ENCODE peak calls at places on chromosomes 5 and 9, in nine cellular contexts. One of them, this sample, is unnamed.

GRCh38 chr5:34531736-34532135 is 124.4 kb upstream of the RAI14 start:
- DNase-seq in RWPE1: no peak
- DNase-seq in CD14-positive monocyte: no peak
- DNase-seq in colonic mucosa: no peak
- DNase-seq in fibroblast of villous mesenchyme: peak
- DNase-seq in tibial artery: no peak
- DNase-seq in suprapubic skin: no peak
- DNase-seq in breast epithelium: no peak
- DNase-seq in GM12865: no peak
- DNase-seq in this sample: no peak

GRCh38 chr9:86487222-86487841 is 133.1 kb upstream of the TUT7 start:
- DNase-seq in RWPE1: peak
- DNase-seq in CD14-positive monocyte: no peak
- DNase-seq in colonic mucosa: no peak
- DNase-seq in fibroblast of villous mesenchyme: peak
- DNase-seq in tibial artery: no peak
- DNase-seq in suprapubic skin: no peak
- DNase-seq in breast epithelium: no peak
- DNase-seq in GM12865: peak
- DNase-seq in this sample: no peak

GRCh38 chr5:130740047-130740569 is 424.9 kb downstream of the HINT1 start:
- DNase-seq in RWPE1: no peak
- DNase-seq in CD14-positive monocyte: no peak
- DNase-seq in colonic mucosa: no peak
- DNase-seq in fibroblast of villous mesenchyme: no peak
- DNase-seq in tibial artery: no peak
- DNase-seq in suprapubic skin: no peak
- DNase-seq in breast epithelium: no peak
- DNase-seq in GM12865: no peak
- DNase-seq in this sample: no peak

GRCh38 chr5:176906796-176907195 is 7.7 kb upstream of the HK3 start:
- DNase-seq in RWPE1: no peak
- DNase-seq in CD14-positive monocyte: no peak
- DNase-seq in colonic mucosa: no peak
- DNase-seq in fibroblast of villous mesenchyme: no peak
- DNase-seq in tibial artery: no peak
- DNase-seq in suprapubic skin: no peak
- DNase-seq in breast epithelium: no peak
- DNase-seq in GM12865: no peak
- DNase-seq in this sample: no peak

GRCh38 chr5:141821430-141821925 is 56.7 kb downstream of the PCDH1 start:
- DNase-seq in RWPE1: peak
- DNase-seq in CD14-positive monocyte: no peak
- DNase-seq in colonic mucosa: no peak
- DNase-seq in fibroblast of villous mesenchyme: peak
- DNase-seq in tibial artery: no peak
- DNase-seq in suprapubic skin: no peak
- DNase-seq in breast epithelium: no peak
- DNase-seq in GM12865: no peak
- DNase-seq in this sample: no peak

GRCh38 chr9:99400184-99400731 is 178.2 kb downstream of the SEC61B start:
- DNase-seq in RWPE1: no peak
- DNase-seq in CD14-positive monocyte: no peak
- DNase-seq in colonic mucosa: no peak
- DNase-seq in fibroblast of villous mesenchyme: peak
- DNase-seq in tibial artery: no peak
- DNase-seq in suprapubic skin: no peak
- DNase-seq in breast epithelium: no peak
- DNase-seq in GM12865: no peak
- DNase-seq in this sample: no peak

GRCh38 chr5:54655761-54656160 is 138.2 kb downstream of the SNX18 start:
- DNase-seq in RWPE1: no peak
- DNase-seq in CD14-positive monocyte: no peak
- DNase-seq in colonic mucosa: no peak
- DNase-seq in fibroblast of villous mesenchyme: no peak
- DNase-seq in tibial artery: no peak
- DNase-seq in suprapubic skin: no peak
- DNase-seq in breast epithelium: no peak
- DNase-seq in GM12865: no peak
- DNase-seq in this sample: no peak

GRCh38 chr5:113244966-113245365 is 189.8 kb downstream of the TSSK1B start:
- DNase-seq in RWPE1: no peak
- DNase-seq in CD14-positive monocyte: no peak
- DNase-seq in colonic mucosa: no peak
- DNase-seq in fibroblast of villous mesenchyme: no peak
- DNase-seq in tibial artery: no peak
- DNase-seq in suprapubic skin: no peak
- DNase-seq in breast epithelium: no peak
- DNase-seq in GM12865: no peak
- DNase-seq in this sample: no peak

GRCh38 chr9:36298566-36298965 is 40.3 kb upstream of the GNE start:
- DNase-seq in RWPE1: peak
- DNase-seq in CD14-positive monocyte: no peak
- DNase-seq in colonic mucosa: no peak
- DNase-seq in fibroblast of villous mesenchyme: peak
- DNase-seq in tibial artery: no peak
- DNase-seq in suprapubic skin: no peak
- DNase-seq in breast epithelium: peak
- DNase-seq in GM12865: no peak
- DNase-seq in this sample: no peak

GRCh38 chr5:78586251-78586650 is 62.3 kb downstream of the LHFPL2 start:
- DNase-seq in RWPE1: peak
- DNase-seq in CD14-positive monocyte: peak
- DNase-seq in colonic mucosa: no peak
- DNase-seq in fibroblast of villous mesenchyme: peak
- DNase-seq in tibial artery: no peak
- DNase-seq in suprapubic skin: no peak
- DNase-seq in breast epithelium: peak
- DNase-seq in GM12865: no peak
- DNase-seq in this sample: no peak

GRCh38 chr5:112342364-112342763 is 76.7 kb downstream of the EPB41L4A start:
- DNase-seq in RWPE1: no peak
- DNase-seq in CD14-positive monocyte: no peak
- DNase-seq in colonic mucosa: no peak
- DNase-seq in fibroblast of villous mesenchyme: no peak
- DNase-seq in tibial artery: no peak
- DNase-seq in suprapubic skin: no peak
- DNase-seq in breast epithelium: no peak
- DNase-seq in GM12865: no peak
- DNase-seq in this sample: no peak

DNA sequence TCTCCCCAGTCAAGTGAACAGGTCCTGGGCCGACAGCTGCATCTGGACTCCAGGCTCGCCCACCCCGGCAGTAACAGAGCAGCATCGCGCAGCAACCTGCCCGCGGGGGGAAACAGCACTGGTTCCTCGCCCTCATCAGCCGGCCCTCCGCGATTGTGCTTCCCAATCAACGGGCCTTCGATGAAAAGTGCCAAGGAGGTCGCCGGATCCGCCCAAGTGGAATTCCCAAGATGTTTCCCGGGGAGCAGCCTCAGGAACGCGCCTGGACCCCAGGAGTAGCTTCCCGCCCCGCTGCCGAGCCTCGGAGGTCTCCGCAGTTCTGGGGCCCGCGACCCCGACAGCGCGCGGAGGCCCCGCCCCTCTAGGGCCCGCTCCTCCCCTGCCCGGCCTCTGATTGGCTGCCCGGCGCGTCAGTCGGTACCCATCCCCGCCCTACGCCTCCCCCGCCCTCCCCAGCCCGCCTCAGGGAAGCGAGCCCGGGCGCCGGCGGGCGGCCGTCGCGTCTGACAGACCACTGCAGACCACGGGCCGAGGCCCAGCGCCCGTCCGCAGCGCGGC is at the start of gene OTULINL:
- DNase-seq in RWPE1: peak
- DNase-seq in CD14-positive monocyte: peak
- DNase-seq in colonic mucosa: peak
- DNase-seq in fibroblast of villous mesenchyme: peak
- DNase-seq in tibial artery: peak
- DNase-seq in suprapubic skin: peak
- DNase-seq in breast epithelium: peak
- DNase-seq in GM12865: peak
- DNase-seq in this sample: peak
- TF ChIP-seq CTCF in RWPE1: no peak
- TF ChIP-seq CTCF in CD14-positive monocyte: no peak
- TF ChIP-seq CTCF in colonic mucosa: no peak
- TF ChIP-seq CTCF in fibroblast of villous mesenchyme: no peak
- TF ChIP-seq CTCF in tibial artery: no peak
- TF ChIP-seq CTCF in suprapubic skin: no peak
- TF ChIP-seq CTCF in breast epithelium: no peak
- TF ChIP-seq CTCF in GM12865: no peak
- TF ChIP-seq CTCF in this sample: no peak

DNA sequence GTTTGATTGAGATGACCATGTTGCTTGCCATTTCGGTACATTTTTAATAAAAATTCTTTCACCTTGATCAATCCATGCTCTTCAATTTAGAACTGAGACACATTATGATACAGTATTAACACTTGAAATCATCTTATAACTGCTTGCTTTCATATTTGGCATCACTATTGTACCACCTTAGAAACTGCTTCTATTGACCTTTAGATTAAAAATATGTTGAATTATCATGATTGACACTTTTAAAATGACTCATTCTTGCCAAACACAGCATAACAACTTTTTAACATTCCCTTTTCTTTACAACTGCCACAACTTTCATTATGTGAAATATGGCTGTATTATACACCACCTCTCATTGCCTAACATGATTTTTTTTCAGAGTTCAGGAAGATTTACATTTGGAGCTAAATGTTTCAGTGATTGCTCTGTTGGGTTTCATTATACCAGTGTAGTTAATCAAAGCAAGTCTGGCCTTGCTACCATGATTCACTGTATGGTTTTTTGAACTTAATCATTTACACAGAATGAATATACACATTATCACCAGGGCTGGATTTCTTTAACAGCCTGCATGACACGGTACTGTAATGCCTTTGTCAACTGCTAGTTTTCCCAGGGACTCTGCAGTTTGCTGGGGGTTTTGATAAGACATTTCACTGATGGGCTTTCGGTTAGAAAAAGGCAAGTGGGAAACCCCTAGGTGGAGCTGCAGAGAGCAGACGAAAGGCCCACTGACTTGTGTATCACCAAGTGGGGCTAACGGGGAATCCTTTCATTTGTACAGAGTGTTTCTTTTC is 93.6 kb upstream of the TLE4 start:
- DNase-seq in RWPE1: peak
- DNase-seq in CD14-positive monocyte: no peak
- DNase-seq in colonic mucosa: no peak
- DNase-seq in fibroblast of villous mesenchyme: peak
- DNase-seq in tibial artery: peak
- DNase-seq in suprapubic skin: no peak
- DNase-seq in breast epithelium: no peak
- DNase-seq in GM12865: peak
- DNase-seq in this sample: peak
- TF ChIP-seq CTCF in RWPE1: peak
- TF ChIP-seq CTCF in CD14-positive monocyte: no peak
- TF ChIP-seq CTCF in colonic mucosa: peak
- TF ChIP-seq CTCF in fibroblast of villous mesenchyme: peak
- TF ChIP-seq CTCF in tibial artery: no peak
- TF ChIP-seq CTCF in suprapubic skin: peak
- TF ChIP-seq CTCF in breast epithelium: no peak
- TF ChIP-seq CTCF in GM12865: peak
- TF ChIP-seq CTCF in this sample: peak

GRCh38 chr9:121376214-121376830 is 6.3 kb upstream of the STOM start:
- DNase-seq in RWPE1: no peak
- DNase-seq in CD14-positive monocyte: no peak
- DNase-seq in colonic mucosa: no peak
- DNase-seq in fibroblast of villous mesenchyme: peak
- DNase-seq in tibial artery: no peak
- DNase-seq in suprapubic skin: no peak
- DNase-seq in breast epithelium: no peak
- DNase-seq in GM12865: no peak
- DNase-seq in this sample: no peak
- TF ChIP-seq CTCF in RWPE1: peak
- TF ChIP-seq CTCF in CD14-positive monocyte: peak
- TF ChIP-seq CTCF in colonic mucosa: no peak
- TF ChIP-seq CTCF in fibroblast of villous mesenchyme: peak
- TF ChIP-seq CTCF in tibial artery: peak
- TF ChIP-seq CTCF in suprapubic skin: no peak
- TF ChIP-seq CTCF in breast epithelium: no peak
- TF ChIP-seq CTCF in GM12865: no peak
- TF ChIP-seq CTCF in this sample: peak

GRCh38 chr5:9621379-9621903 is 8.7 kb downstream of the TAS2R1 start:
- DNase-seq in RWPE1: no peak
- DNase-seq in CD14-positive monocyte: no peak
- DNase-seq in colonic mucosa: no peak
- DNase-seq in fibroblast of villous mesenchyme: peak
- DNase-seq in tibial artery: no peak
- DNase-seq in suprapubic skin: no peak
- DNase-seq in breast epithelium: no peak
- DNase-seq in GM12865: no peak
- DNase-seq in this sample: no peak

GRCh38 chr5:9619331-9620092 is 10.6 kb downstream of the TAS2R1 start:
- DNase-seq in RWPE1: no peak
- DNase-seq in CD14-positive monocyte: no peak
- DNase-seq in colonic mucosa: no peak
- DNase-seq in fibroblast of villous mesenchyme: no peak
- DNase-seq in tibial artery: no peak
- DNase-seq in suprapubic skin: no peak
- DNase-seq in breast epithelium: no peak
- DNase-seq in GM12865: no peak
- DNase-seq in this sample: no peak

GRCh38 chr5:9617739-9618504 is 12.2 kb downstream of the TAS2R1 start:
- DNase-seq in RWPE1: no peak
- DNase-seq in CD14-positive monocyte: no peak
- DNase-seq in colonic mucosa: no peak
- DNase-seq in fibroblast of villous mesenchyme: peak
- DNase-seq in tibial artery: no peak
- DNase-seq in suprapubic skin: no peak
- DNase-seq in breast epithelium: no peak
- DNase-seq in GM12865: no peak
- DNase-seq in this sample: no peak

GRCh38 chr5:9613360-9613759 is 16.8 kb downstream of the TAS2R1 start:
- DNase-seq in RWPE1: no peak
- DNase-seq in CD14-positive monocyte: no peak
- DNase-seq in colonic mucosa: no peak
- DNase-seq in fibroblast of villous mesenchyme: no peak
- DNase-seq in tibial artery: no peak
- DNase-seq in suprapubic skin: no peak
- DNase-seq in breast epithelium: no peak
- DNase-seq in GM12865: no peak
- DNase-seq in this sample: no peak

DNA sequence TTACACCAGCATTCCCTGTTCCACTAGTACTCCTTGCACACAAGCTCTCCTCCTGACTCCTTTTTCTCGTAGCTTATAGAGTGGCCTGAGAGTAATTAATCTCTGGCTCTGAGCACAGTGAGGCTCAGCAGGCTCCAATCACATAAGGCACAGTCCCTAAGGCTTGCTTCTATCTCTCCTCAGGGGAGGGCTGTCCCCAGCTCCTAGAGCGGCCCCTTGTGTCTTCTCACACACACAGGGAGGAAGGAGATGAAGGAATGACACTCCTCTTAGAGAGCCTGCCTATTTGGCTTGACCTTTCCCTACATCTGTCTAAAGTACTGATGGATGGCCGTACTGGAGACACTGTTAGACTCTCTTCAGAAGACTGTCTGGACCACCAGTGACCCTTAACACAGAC is 13.0 kb downstream of the TAS2R1 start:
- DNase-seq in RWPE1: no peak
- DNase-seq in CD14-positive monocyte: no peak
- DNase-seq in colonic mucosa: no peak
- DNase-seq in fibroblast of villous mesenchyme: peak
- DNase-seq in tibial artery: no peak
- DNase-seq in suprapubic skin: no peak
- DNase-seq in breast epithelium: no peak
- DNase-seq in GM12865: no peak
- DNase-seq in this sample: no peak
- TF ChIP-seq CTCF in RWPE1: no peak
- TF ChIP-seq CTCF in CD14-positive monocyte: no peak
- TF ChIP-seq CTCF in colonic mucosa: no peak
- TF ChIP-seq CTCF in fibroblast of villous mesenchyme: peak
- TF ChIP-seq CTCF in tibial artery: no peak
- TF ChIP-seq CTCF in suprapubic skin: no peak
- TF ChIP-seq CTCF in breast epithelium: no peak
- TF ChIP-seq CTCF in GM12865: no peak
- TF ChIP-seq CTCF in this sample: no peak